ENCODE peak calls at places on chromosome 1, in eight cellular contexts. L is fibroblast of lung, Y is cardiac muscle cell, W is OCI-LY7, N is lung, O is spleen, P is AG04449, U is Panc1. S is an unnamed sample.

GRCh38 chr1:154837679-154838171 is 32.4 kb downstream of the KCNN3 start:
- DNase-seq in L (no peak), Y (peak), W (peak), N (peak), O (peak), P (no peak), U (no peak), S (no peak)

GRCh38 chr1:22831729-22832413 is 121.2 kb downstream of the EPHB2 start:
- DNase-seq in L (peak), Y (peak), W (no peak), N (peak), O (peak), P (no peak), U (peak), S (peak)

GRCh38 chr1:198598796-198599321 is 40.0 kb upstream of the PTPRC start:
- DNase-seq in L (no peak), Y (no peak), W (peak), N (no peak), O (peak), P (no peak), U (no peak), S (no peak)

GRCh38 chr1:31501505-31501904 is 74.8 kb upstream of the TINAGL1 start:
- DNase-seq in L (no peak), Y (no peak), W (no peak), N (no peak), O (no peak), P (no peak), U (no peak), S (no peak)

GRCh38 chr1:13772271-13772670 is 72.3 kb downstream of the PRDM2 start:
- DNase-seq in L (no peak), Y (no peak), W (no peak), N (no peak), O (no peak), P (no peak), U (no peak), S (no peak)

GRCh38 chr1:84143796-84144565 is at the start of gene PRKACB:
- DNase-seq in L (peak), Y (peak), W (peak), N (no peak), O (no peak), P (no peak), U (peak), S (peak)

GRCh38 chr1:89126602-89127001 is 688 bp upstream of the GBP2 start:
- DNase-seq in L (no peak), Y (no peak), W (no peak), N (no peak), O (no peak), P (no peak), U (no peak), S (no peak)

GRCh38 chr1:41365320-41365633 is 4.0 kb downstream of the FOXO6 start:
- DNase-seq in L (no peak), Y (no peak), W (no peak), N (no peak), O (no peak), P (no peak), U (no peak), S (no peak)

GRCh38 chr1:3066250-3066711 is 2.7 kb upstream of the PRDM16 start:
- DNase-seq in L (peak), Y (peak), W (no peak), N (peak), O (peak), P (no peak), U (no peak), S (no peak)

GRCh38 chr1:182413486-182413885 is 13.0 kb upstream of the TEDDM1 start:
- DNase-seq in L (no peak), Y (no peak), W (no peak), N (no peak), O (no peak), P (no peak), U (no peak), S (no peak)

GRCh38 chr1:164604541-164604940 is 45.6 kb downstream of the PBX1 start:
- DNase-seq in L (peak), Y (peak), W (no peak), N (no peak), O (no peak), P (no peak), U (no peak), S (peak)

GRCh38 chr1:23756676-23757075 is 13.4 kb downstream of the ELOA start:
- DNase-seq in L (peak), Y (peak), W (no peak), N (no peak), O (no peak), P (no peak), U (no peak), S (peak)

GRCh38 chr1:30776097-30777059 is 18.8 kb upstream of the LAPTM5 start:
- DNase-seq in L (no peak), Y (no peak), W (no peak), N (no peak), O (no peak), P (no peak), U (no peak), S (no peak)

GRCh38 chr1:86695400-86695799 is 9.0 kb upstream of the SH3GLB1 start:
- DNase-seq in L (no peak), Y (no peak), W (no peak), N (no peak), O (no peak), P (no peak), U (no peak), S (no peak)

GRCh38 chr1:227215863-227216510 is 102.3 kb downstream of the CDC42BPA start:
- DNase-seq in L (no peak), Y (no peak), W (no peak), N (no peak), O (no peak), P (no peak), U (no peak), S (no peak)

GRCh38 chr1:209630383-209631219 is 21.6 kb downstream of the LAMB3 start:
- DNase-seq in L (no peak), Y (no peak), W (no peak), N (no peak), O (no peak), P (no peak), U (no peak), S (no peak)

GRCh38 chr1:173258484-173259264 is 51.5 kb upstream of the TNFSF4 start:
- DNase-seq in L (no peak), Y (no peak), W (no peak), N (no peak), O (no peak), P (no peak), U (no peak), S (no peak)

GRCh38 chr1:112297536-112297935 is 98.5 kb upstream of the CTTNBP2NL start:
- DNase-seq in L (no peak), Y (peak), W (no peak), N (no peak), O (no peak), P (no peak), U (no peak), S (no peak)

GRCh38 chr1:245195398-245195797 is 40.6 kb downstream of the KIF26B start:
- DNase-seq in L (no peak), Y (no peak), W (no peak), N (no peak), O (no peak), P (no peak), U (no peak), S (no peak)

GRCh38 chr1:202063093-202063492 is 52.7 kb downstream of the ELF3 start:
- DNase-seq in L (peak), Y (no peak), W (no peak), N (no peak), O (no peak), P (no peak), U (peak), S (no peak)

GRCh38 chr1:116472431-116472961 is 98.3 kb downstream of the CD58 start:
- DNase-seq in L (no peak), Y (peak), W (no peak), N (no peak), O (no peak), P (no peak), U (no peak), S (peak)

GRCh38 chr1:176656257-176656995 is 193.5 kb downstream of the PAPPA2 start:
- DNase-seq in L (peak), Y (peak), W (no peak), N (no peak), O (no peak), P (peak), U (no peak), S (peak)

GRCh38 chr1:21546122-21546825 is 37.1 kb downstream of the ALPL start:
- DNase-seq in L (no peak), Y (peak), W (no peak), N (no peak), O (no peak), P (no peak), U (no peak), S (no peak)

GRCh38 chr1:45635211-45635610 is 11.4 kb upstream of the CCDC17 start:
- DNase-seq in L (no peak), Y (no peak), W (no peak), N (no peak), O (no peak), P (no peak), U (no peak), S (no peak)

GRCh38 chr1:44903261-44903660 is 60.2 kb upstream of the PTCH2 start:
- DNase-seq in L (no peak), Y (peak), W (no peak), N (no peak), O (no peak), P (no peak), U (no peak), S (peak)

GRCh38 chr1:164801246-164801731 is 242.3 kb downstream of the PBX1 start:
- DNase-seq in L (no peak), Y (no peak), W (no peak), N (no peak), O (no peak), P (no peak), U (no peak), S (no peak)

GRCh38 chr1:230158422-230159291 is 91.6 kb downstream of the GALNT2 start:
- DNase-seq in L (no peak), Y (no peak), W (no peak), N (no peak), O (no peak), P (no peak), U (no peak), S (no peak)

GRCh38 chr1:157025856-157026255 is 19.7 kb downstream of the ARHGEF11 start:
- DNase-seq in L (peak), Y (peak), W (no peak), N (no peak), O (no peak), P (no peak), U (no peak), S (peak)

GRCh38 chr1:153697191-153697872 is 18.8 kb downstream of the NPR1 start:
- DNase-seq in L (peak), Y (peak), W (no peak), N (peak), O (no peak), P (no peak), U (no peak), S (no peak)

GRCh38 chr1:153698648-153699004 is 20.1 kb downstream of the NPR1 start:
- DNase-seq in L (no peak), Y (no peak), W (no peak), N (no peak), O (no peak), P (no peak), U (no peak), S (no peak)

GRCh38 chr1:153697873-153698647 is 19.6 kb downstream of the NPR1 start:
- DNase-seq in L (peak), Y (peak), W (no peak), N (peak), O (peak), P (no peak), U (no peak), S (no peak)

GRCh38 chr1:153699116-153699515 is 20.6 kb downstream of the NPR1 start:
- DNase-seq in L (peak), Y (peak), W (no peak), N (no peak), O (no peak), P (peak), U (no peak), S (peak)

DNA sequence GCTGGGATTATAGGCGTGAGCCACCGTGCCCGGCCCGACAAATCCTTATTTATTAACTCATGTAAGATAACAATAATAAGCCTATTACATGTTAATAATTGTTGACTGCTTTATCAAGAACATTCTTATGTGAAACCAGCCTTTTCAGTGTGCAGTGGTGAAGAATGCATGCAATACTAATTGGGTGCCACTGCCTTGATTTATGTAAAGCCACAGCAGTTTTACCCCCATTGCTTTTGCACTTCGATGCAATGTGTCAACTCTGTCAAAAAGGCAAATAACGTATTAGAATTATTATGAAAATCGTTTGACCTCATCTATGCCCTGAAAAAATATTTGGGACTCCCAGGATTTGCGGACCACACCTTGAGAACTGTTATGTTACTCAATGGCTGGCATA is 18.3 kb downstream of the NPR1 start:
- DNase-seq in L (no peak), Y (no peak), W (no peak), N (no peak), O (no peak), P (no peak), U (no peak), S (no peak)
- H3K4me3 ChIP-seq in L (no peak), Y (no peak), W (no peak), N (no peak), O (no peak), P (no peak), U (no peak), S (no peak)

GRCh38 chr1:11617741-11618140 is 36.5 kb downstream of the FBXO2 start:
- DNase-seq in L (no peak), Y (no peak), W (no peak), N (no peak), O (no peak), P (no peak), U (no peak), S (no peak)

GRCh38 chr1:11615109-11615508 is 39.1 kb downstream of the FBXO2 start:
- DNase-seq in L (no peak), Y (peak), W (no peak), N (no peak), O (no peak), P (no peak), U (no peak), S (no peak)

GRCh38 chr1:11620405-11620804 is 33.8 kb downstream of the FBXO2 start:
- DNase-seq in L (no peak), Y (no peak), W (no peak), N (no peak), O (no peak), P (no peak), U (no peak), S (no peak)

GRCh38 chr1:11616766-11617165 is 37.5 kb downstream of the FBXO2 start:
- DNase-seq in L (no peak), Y (no peak), W (no peak), N (no peak), O (no peak), P (no peak), U (no peak), S (no peak)

DNA sequence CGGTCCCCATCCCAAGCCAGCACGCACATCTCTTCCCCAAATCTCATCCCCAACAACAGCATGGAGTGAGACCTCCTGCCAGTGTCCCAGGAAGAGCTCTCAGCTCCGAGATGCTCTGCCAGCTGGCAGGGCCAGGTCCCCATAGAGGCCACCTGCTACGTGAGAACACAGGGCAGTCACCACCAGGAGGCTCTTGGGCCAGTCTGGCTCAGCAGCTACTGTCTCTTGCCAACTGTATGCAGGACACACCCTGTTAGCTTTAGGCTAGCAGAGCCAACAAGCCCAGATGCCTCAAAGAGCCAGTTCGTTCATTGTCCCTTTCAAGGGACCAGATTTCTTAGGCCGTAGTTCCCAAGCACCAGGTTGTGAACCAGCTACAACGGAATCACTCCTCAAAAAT is 36.9 kb downstream of the FBXO2 start:
- DNase-seq in L (no peak), Y (no peak), W (no peak), N (no peak), O (no peak), P (no peak), U (no peak), S (no peak)
- TF ChIP-seq CTCF in L (no peak), Y (no peak), W (no peak), N (no peak), O (no peak), P (no peak), U (no peak), S (no peak)

GRCh38 chr1:42845866-42846256 is 552 bp upstream of the ZNF691 start:
- DNase-seq in L (no peak), Y (no peak), W (no peak), N (no peak), O (no peak), P (no peak), U (no peak), S (no peak)

GRCh38 chr1:42846257-42847110 is at the start of gene ZNF691:
- DNase-seq in L (peak), Y (peak), W (peak), N (peak), O (peak), P (peak), U (peak), S (peak)

GRCh38 chr1:42844592-42845140 is 1.7 kb upstream of the ZNF691 start:
- DNase-seq in L (no peak), Y (peak), W (no peak), N (no peak), O (no peak), P (no peak), U (no peak), S (peak)

GRCh38 chr1:42847111-42847580 is 733 bp downstream of the ZNF691 start:
- DNase-seq in L (no peak), Y (no peak), W (peak), N (no peak), O (no peak), P (no peak), U (no peak), S (no peak)

DNA sequence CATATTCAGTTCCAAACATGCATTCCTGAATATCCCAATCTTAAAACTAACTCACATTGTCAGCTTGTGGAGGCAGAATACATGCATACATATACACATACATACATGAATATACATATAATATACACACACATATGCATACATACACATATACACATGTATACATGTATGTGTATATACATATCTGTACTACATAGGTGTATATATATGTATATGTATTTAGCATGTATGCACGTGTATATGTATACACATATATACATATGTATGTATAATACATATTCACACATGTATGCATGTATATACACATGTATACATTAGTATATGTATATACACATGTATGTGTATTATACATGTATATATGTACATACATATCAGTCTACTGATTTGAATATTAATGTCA is 1.2 kb upstream of the ZNF691 start:
- DNase-seq in L (no peak), Y (no peak), W (no peak), N (no peak), O (no peak), P (no peak), U (no peak), S (no peak)
- H3K4me3 ChIP-seq in L (no peak), Y (no peak), W (no peak), N (no peak), O (no peak), P (no peak), U (no peak), S (no peak)

DNA sequence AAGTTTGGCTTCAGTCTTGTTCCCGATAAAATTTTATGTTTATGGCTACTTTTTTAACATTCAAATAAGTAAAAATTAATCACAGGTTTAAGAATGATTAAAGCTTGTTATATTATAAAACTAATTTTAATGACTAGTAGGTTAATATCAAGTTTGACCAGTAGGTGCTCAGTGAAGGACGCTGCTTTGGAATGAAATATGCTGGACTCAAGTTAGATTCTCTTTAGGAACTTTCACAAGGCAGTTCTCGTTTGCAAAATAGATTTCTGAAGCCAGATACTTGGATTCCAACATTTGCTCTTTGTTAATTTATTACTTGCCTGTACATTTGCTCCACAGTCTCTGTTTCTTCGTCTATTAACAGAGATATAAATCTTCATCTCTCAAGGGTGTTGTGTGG is 432.9 kb upstream of the CHRM3 start:
- DNase-seq in L (no peak), Y (no peak), W (no peak), N (no peak), O (no peak), P (no peak), U (no peak), S (no peak)
- TF ChIP-seq CTCF in L (no peak), Y (no peak), W (no peak), N (no peak), O (no peak), P (no peak), U (peak), S (no peak)

DNA sequence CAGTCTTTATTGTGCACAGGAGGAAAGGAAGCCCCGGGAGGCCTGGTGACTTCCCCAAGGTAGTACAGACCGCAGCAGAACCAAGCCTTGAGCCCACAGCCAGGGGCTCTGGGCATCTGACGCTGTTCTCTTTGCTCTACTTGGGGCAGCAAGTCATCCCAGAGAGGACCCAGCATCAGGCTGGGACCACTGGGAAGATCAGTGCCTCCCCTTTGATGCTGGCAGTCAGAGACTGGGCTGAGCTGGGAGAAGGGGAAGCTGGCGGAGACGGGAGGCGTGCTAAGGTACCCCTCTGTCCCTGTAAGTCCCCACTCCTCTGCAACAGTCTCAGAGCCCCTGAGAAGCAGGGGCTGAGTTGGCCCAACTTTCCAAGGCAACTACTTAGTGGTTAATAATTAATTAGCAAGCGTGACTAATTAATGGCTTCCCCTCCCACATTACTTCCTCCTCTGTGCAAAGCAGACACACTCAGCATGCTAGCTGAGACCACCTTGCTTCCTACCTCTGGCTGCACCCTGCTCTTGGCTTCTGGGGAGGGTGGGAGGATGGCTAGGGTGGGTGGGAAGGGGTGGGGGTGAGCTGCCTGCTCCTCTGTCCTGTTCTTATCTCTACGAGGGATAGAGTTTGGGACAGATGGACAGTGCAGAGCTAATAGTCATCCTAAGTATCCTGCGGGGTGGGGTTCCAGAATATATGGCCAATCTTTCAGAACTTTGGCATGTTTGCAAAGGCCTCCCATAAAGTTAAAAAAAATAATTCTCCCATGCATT is 1.3 kb downstream of the INAVA start:
- DNase-seq in L (no peak), Y (no peak), W (no peak), N (no peak), O (peak), P (no peak), U (no peak), S (no peak)
- H3K4me3 ChIP-seq in L (no peak), Y (no peak), W (no peak), N (no peak), O (no peak), P (no peak), U (no peak), S (no peak)